ENCODE peak calls at places on chromosome X, in four cellular contexts. U, L, G and E are unnamed samples.

GRCh38 chrX:2526390-2526789 is 25.6 kb upstream of the DHRSX start:
- DNase-seq in L (no peak), U (no peak), G (no peak), E (no peak)

GRCh38 chrX:30888526-30889146 is 418 bp downstream of the TAB3 start:
- DNase-seq in L (no peak), G (no peak), U (peak), E (peak)

GRCh38 chrX:149505671-149506070 is 565 bp upstream of the IDS start:
- DNase-seq in L (no peak), U (no peak), G (no peak), E (no peak)

GRCh38 chrX:118976599-118977340 is 2.4 kb downstream of the LONRF3 start:
- DNase-seq in L (peak), U (peak), G (no peak), E (peak)

GRCh38 chrX:150465856-150466775 is 102.3 kb upstream of the MTM1 start:
- DNase-seq in U (no peak), L (no peak), G (no peak), E (no peak)

GRCh38 chrX:153598541-153599191 is at the start of gene CCNQ:
- DNase-seq in U (peak), G (peak), L (no peak), E (peak)

GRCh38 chrX:22686138-22686541 is 313.6 kb upstream of the DDX53 start:
- DNase-seq in U (peak), L (no peak), G (peak), E (no peak)

GRCh38 chrX:82070948-82071347 is 869.0 kb downstream of the SH3BGRL start:
- DNase-seq in G (no peak), U (no peak), L (no peak), E (no peak)

GRCh38 chrX:6225307-6226052 is 3.2 kb downstream of the NLGN4X start:
- DNase-seq in U (no peak), L (no peak), G (no peak), E (no peak)

GRCh38 chrX:150536455-150537116 is 31.8 kb upstream of the MTM1 start:
- DNase-seq in U (no peak), G (no peak), L (no peak), E (peak)

GRCh38 chrX:103417933-103418332 is 41.6 kb downstream of the BEX3 start:
- DNase-seq in U (no peak), L (no peak), G (peak), E (no peak)

GRCh38 chrX:138710866-138711331 is 618 bp downstream of the FGF13 start:
- DNase-seq in U (no peak), G (no peak), L (no peak), E (no peak)

GRCh38 chrX:136941396-136942337 is 61.1 kb upstream of the RBMX start:
- DNase-seq in U (no peak), G (no peak), L (no peak), E (no peak)

GRCh38 chrX:111365770-111366325 is 46.1 kb downstream of the DCX start:
- DNase-seq in L (no peak), U (no peak), G (no peak), E (no peak)

GRCh38 chrX:42140320-42140719 is 217.0 kb upstream of the CASK start:
- DNase-seq in U (no peak), G (no peak), L (no peak), E (no peak)

GRCh38 chrX:149950681-149951080 is 12.4 kb upstream of the EOLA2 start:
- DNase-seq in G (peak), L (peak), U (peak), E (peak)

GRCh38 chrX:31837445-31837844 is 765.6 kb upstream of the FTHL17 start:
- DNase-seq in U (no peak), L (no peak), G (no peak), E (no peak)

GRCh38 chrX:23783569-23784486 is 855 bp downstream of the SAT1 start:
- DNase-seq in G (peak), U (peak), L (no peak), E (no peak)

GRCh38 chrX:7147431-7147977 is at the start of gene STS:
- DNase-seq in L (no peak), G (peak), U (peak), E (peak)

GRCh38 chrX:57156397-57157049 is 19.3 kb upstream of the SPIN2A start:
- DNase-seq in U (peak), L (no peak), G (peak), E (peak)

GRCh38 chrX:72048515-72049455 is 82.9 kb downstream of the RTL5 start:
- DNase-seq in G (no peak), U (no peak), L (no peak), E (peak)

GRCh38 chrX:132092439-132093065 is 35.3 kb downstream of the FRMD7 start:
- DNase-seq in L (peak), U (peak), G (peak), E (peak)

GRCh38 chrX:30010471-30010870 is 204.9 kb upstream of the MAGEB2 start:
- DNase-seq in L (no peak), U (no peak), G (no peak), E (no peak)